ENCODE peak calls at places on chromosomes 12 and 14, in ten cellular contexts. P, A, X, Z, R, Q, E, B, F and N are unnamed samples.

GRCh38 chr12:50507930-50508329 is 3.1 kb downstream of the DIP2B start:
- DNase-seq in E (no peak), F (no peak), Z (peak), R (no peak), P (no peak), Q (no peak), B (no peak), A (no peak), X (no peak), N (no peak)

GRCh38 chr14:75543258-75543657 is 21.0 kb downstream of the BATF start:
- DNase-seq in X (no peak), Q (no peak), R (no peak), B (peak), Z (peak), E (no peak), A (no peak), F (no peak), P (no peak), N (no peak)

GRCh38 chr14:43539210-43539609 is 967.9 kb downstream of the FSCB start:
- DNase-seq in B (no peak), Q (no peak), R (peak), X (peak), Z (no peak), F (no peak), P (no peak), A (peak), E (peak), N (no peak)

GRCh38 chr12:40232602-40233001 is 7.8 kb downstream of the LRRK2 start:
- DNase-seq in E (no peak), Q (no peak), X (no peak), R (no peak), F (no peak), A (no peak), Z (no peak), B (no peak), P (no peak), N (no peak)

GRCh38 chr14:99809864-99810854 is 16.9 kb downstream of the EML1 start:
- DNase-seq in B (no peak), X (no peak), Z (no peak), E (no peak), Q (no peak), F (no peak), P (peak), A (no peak), R (no peak), N (no peak)

GRCh38 chr14:87756661-87757060 is 236.3 kb downstream of the GALC start:
- DNase-seq in Q (no peak), B (no peak), A (no peak), R (no peak), F (no peak), E (no peak), X (no peak), Z (no peak), P (no peak), N (no peak)

GRCh38 chr12:34398366-34398705 is 376.0 kb downstream of the ALG10 start:
- DNase-seq in Q (peak), B (no peak), R (no peak), E (no peak), F (no peak), P (peak), A (peak), Z (no peak), X (no peak), N (no peak)

GRCh38 chr14:78967111-78967809 is 797.1 kb downstream of the NRXN3 start:
- DNase-seq in X (peak), B (no peak), P (no peak), Q (no peak), A (no peak), Z (no peak), R (peak), E (no peak), F (no peak), N (no peak)

GRCh38 chr12:57726151-57726883 is 12.2 kb downstream of the AGAP2 start:
- DNase-seq in E (no peak), F (no peak), X (peak), P (peak), R (peak), Z (no peak), B (no peak), Q (peak), A (peak), N (peak)
- H3K4me3 ChIP-seq in E (no peak), F (peak), X (peak), P (peak), R (peak), Z (no peak), B (no peak), Q (peak), A (peak), N (peak)

DNA sequence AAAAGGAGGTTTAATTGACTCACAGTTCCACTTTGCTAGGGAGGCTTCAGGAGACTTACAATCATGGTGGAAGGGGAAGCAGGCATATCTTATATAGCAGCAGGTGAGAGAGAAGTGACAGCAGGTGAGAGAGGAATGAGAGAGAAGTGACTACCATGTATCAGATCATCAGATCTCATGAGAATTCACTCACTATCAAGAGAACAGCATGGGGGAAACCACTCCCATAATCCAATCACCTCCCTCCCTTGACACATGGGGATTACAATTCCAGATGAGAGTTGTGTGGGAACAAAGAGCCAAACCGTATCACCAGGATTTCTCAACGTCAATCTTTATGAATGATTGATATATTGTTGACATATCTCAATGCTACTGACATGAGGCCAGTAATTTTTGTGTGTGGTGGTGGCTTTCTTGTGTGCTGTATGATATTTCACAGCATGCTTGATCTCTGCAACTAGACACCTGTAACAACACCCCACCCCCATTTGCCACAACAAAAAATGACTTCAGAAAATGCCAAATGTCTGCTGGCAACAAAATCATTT is 1470.9 kb upstream of the SEL1L start:
- DNase-seq in R (no peak), A (no peak), X (no peak), E (no peak), P (no peak), Q (no peak), B (no peak), F (no peak), Z (no peak), N (no peak)
- H3K4me3 ChIP-seq in R (no peak), A (no peak), X (no peak), E (no peak), P (no peak), Q (no peak), B (no peak), F (no peak), Z (no peak), N (no peak)

GRCh38 chr12:124525455-124525854 is 42.0 kb downstream of the NCOR2 start:
- DNase-seq in A (no peak), Z (no peak), X (no peak), B (no peak), R (no peak), E (no peak), Q (no peak), P (peak), F (no peak), N (peak)

GRCh38 chr12:124523071-124523470 is 44.3 kb downstream of the NCOR2 start:
- DNase-seq in Q (no peak), F (no peak), A (no peak), R (no peak), P (peak), Z (no peak), B (no peak), X (no peak), E (no peak), N (peak)

GRCh38 chr12:124527861-124528561 is 39.4 kb downstream of the NCOR2 start:
- DNase-seq in R (no peak), Z (no peak), X (peak), A (no peak), E (no peak), F (no peak), P (peak), B (no peak), Q (no peak), N (peak)

GRCh38 chr12:124524231-124524925 is 43.0 kb downstream of the NCOR2 start:
- DNase-seq in Q (no peak), Z (no peak), R (peak), P (no peak), X (peak), A (no peak), E (no peak), F (no peak), B (no peak), N (peak)

GRCh38 chr12:124525927-124526692 is 41.3 kb downstream of the NCOR2 start:
- DNase-seq in E (no peak), A (no peak), X (no peak), Q (no peak), P (no peak), Z (no peak), B (no peak), F (no peak), R (no peak), N (no peak)
- H3K4me3 ChIP-seq in E (no peak), A (no peak), X (no peak), Q (no peak), P (no peak), Z (no peak), B (no peak), F (no peak), R (no peak), N (no peak)

GRCh38 chr12:104460973-104461693 is 4.4 kb downstream of the CHST11 start:
- DNase-seq in R (no peak), E (no peak), B (no peak), P (no peak), A (no peak), F (no peak), Z (no peak), Q (no peak), X (no peak), N (no peak)

GRCh38 chr12:104458645-104459555 is 2.2 kb downstream of the CHST11 start:
- DNase-seq in Z (no peak), F (no peak), Q (peak), A (peak), X (peak), E (peak), R (no peak), B (no peak), P (peak), N (no peak)

GRCh38 chr12:104457746-104458644 is 1.2 kb downstream of the CHST11 start:
- DNase-seq in A (peak), F (no peak), P (peak), B (peak), Q (peak), E (peak), R (no peak), Z (peak), X (no peak), N (no peak)

GRCh38 chr12:104460041-104460757 is 3.5 kb downstream of the CHST11 start:
- DNase-seq in R (no peak), F (no peak), A (no peak), Z (no peak), P (no peak), Q (no peak), B (no peak), E (no peak), X (no peak), N (no peak)

GRCh38 chr12:104459556-104459909 is 2.8 kb downstream of the CHST11 start:
- DNase-seq in Q (no peak), F (no peak), P (no peak), Z (no peak), R (no peak), X (peak), B (no peak), A (no peak), E (no peak), N (no peak)
- H3K4me3 ChIP-seq in Q (no peak), F (peak), P (peak), Z (peak), R (no peak), X (peak), B (peak), A (no peak), E (peak), N (no peak)

GRCh38 chr12:92297932-92298681 is 152.5 kb upstream of the BTG1 start:
- DNase-seq in Q (no peak), A (no peak), X (peak), Z (peak), B (peak), R (peak), E (no peak), F (no peak), P (no peak), N (peak)
- H3K4me3 ChIP-seq in Q (no peak), A (no peak), X (no peak), Z (no peak), B (no peak), R (no peak), E (no peak), F (no peak), P (no peak), N (no peak)

GRCh38 chr12:53214687-53215455 is 7.8 kb upstream of the ITGB7 start:
- DNase-seq in Q (no peak), X (no peak), A (no peak), B (no peak), F (no peak), P (peak), R (no peak), Z (no peak), E (no peak), N (no peak)
- H3K4me3 ChIP-seq in Q (no peak), X (no peak), A (no peak), B (no peak), F (no peak), P (peak), R (no peak), Z (no peak), E (no peak), N (no peak)

DNA sequence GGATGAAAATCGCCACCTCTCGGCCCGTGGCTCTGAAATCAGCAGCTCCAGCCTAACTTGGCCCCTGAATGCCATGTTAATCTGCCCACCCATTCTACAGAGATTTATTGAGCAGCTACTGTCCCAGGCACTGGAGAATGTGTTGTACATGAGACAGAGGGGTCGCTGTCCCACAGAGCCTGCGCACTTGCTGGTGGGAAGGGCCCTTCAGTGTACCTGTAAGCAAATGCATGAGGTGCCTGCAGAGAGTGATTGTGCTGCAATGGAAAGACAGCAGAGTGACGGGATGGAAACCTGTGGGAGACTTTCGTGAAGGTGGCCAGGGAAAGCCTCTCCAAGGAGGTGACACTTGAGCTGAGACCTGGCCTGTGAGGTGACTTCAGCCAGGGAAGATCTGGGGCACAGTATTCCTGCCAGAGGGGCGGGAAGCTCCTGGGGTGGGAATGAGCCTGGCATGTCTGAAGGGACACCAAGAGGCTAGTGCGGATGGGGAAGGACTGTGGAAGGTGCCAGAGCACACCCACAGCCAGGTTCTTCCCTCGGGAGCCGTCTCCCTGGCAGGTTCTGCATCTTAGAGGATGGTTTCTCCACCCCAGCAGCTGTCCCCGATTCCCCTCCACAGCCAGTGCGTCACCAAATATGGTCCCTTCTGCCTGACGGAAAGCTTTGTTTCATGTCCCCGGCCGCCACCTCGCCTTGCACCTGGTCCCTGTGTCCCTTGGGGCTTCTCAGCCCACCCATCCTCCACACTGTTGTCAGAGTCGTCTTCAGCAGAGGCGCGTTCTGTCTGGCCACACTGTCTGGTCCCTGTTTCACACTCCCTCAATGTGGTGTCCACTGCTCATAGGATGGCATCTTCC is 8.7 kb downstream of the SMIM41 start:
- DNase-seq in F (no peak), E (no peak), A (no peak), Q (no peak), P (peak), R (no peak), B (no peak), Z (no peak), X (no peak), N (no peak)
- H3K4me3 ChIP-seq in F (no peak), E (no peak), A (no peak), Q (no peak), P (peak), R (no peak), B (no peak), Z (no peak), X (no peak), N (no peak)

DNA sequence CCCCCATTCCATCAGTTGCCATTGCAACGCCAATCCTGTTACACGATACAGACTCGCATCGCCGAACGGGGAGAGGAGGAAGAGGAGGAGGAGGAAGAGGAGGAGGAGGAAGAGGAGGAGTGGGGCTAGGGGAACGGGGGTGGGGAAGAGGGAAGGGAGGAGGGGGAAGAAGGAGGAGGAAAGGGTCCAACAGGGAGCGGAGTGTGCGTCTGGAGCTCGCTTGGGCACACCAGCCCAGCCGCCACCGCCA is 241 bp downstream of the MDGA2 start:
- DNase-seq in E (no peak), Z (no peak), B (no peak), X (no peak), R (no peak), Q (no peak), F (no peak), P (no peak), A (no peak), N (no peak)
- H3K4me3 ChIP-seq in E (no peak), Z (no peak), B (no peak), X (peak), R (no peak), Q (no peak), F (peak), P (peak), A (peak), N (no peak)

GRCh38 chr14:63435204-63435603 is 108.0 kb downstream of the PPP2R5E start:
- DNase-seq in E (no peak), P (no peak), Q (no peak), B (no peak), A (no peak), R (no peak), F (no peak), Z (no peak), X (no peak), N (no peak)

GRCh38 chr14:63443361-63443760 is 99.8 kb downstream of the PPP2R5E start:
- DNase-seq in B (no peak), Q (no peak), F (no peak), X (no peak), Z (no peak), E (no peak), R (no peak), P (no peak), A (no peak), N (no peak)

GRCh38 chr14:63436286-63437098 is 106.7 kb downstream of the PPP2R5E start:
- DNase-seq in A (no peak), P (no peak), B (no peak), Z (no peak), F (no peak), E (no peak), R (no peak), X (no peak), Q (no peak), N (no peak)

GRCh38 chr14:63435838-63436237 is 107.3 kb downstream of the PPP2R5E start:
- DNase-seq in Z (no peak), B (no peak), X (peak), R (peak), A (peak), F (peak), Q (peak), E (no peak), P (peak), N (peak)

DNA sequence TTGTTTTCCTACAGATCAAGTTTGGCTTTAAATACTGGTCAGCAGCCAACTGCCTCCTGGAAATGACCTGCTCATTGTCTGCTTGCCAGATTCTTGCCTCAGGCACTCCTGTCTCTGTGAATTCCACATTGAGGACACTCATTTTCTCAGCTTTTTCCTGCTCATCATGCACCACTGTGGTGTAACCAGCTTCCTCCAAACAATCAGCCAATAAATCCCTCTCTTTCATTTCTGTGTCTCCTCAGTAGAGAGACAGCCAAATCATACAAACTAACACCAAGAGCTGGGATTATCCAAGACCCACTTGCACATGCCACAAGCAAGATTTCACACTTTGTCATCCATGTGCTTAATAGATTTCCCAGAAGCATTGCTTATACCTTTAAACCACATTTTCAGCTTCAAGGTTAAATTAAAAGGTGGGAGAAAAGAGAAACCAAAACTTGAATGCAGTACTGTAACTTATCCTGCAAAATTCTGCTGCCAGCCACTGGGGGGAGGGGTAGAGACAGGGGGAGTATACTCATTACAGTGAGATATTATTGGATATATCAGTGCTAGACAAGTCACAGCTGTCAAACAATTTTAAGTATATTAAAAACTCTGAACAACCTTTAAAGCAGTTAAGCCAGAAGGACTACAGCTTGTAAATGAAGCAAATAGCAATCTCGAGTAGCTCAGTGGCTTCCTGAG is 105.0 kb downstream of the PPP2R5E start:
- DNase-seq in E (peak), Q (peak), P (peak), F (peak), B (peak), Z (peak), X (peak), A (peak), R (peak), N (peak)
- H3K4me3 ChIP-seq in E (no peak), Q (no peak), P (peak), F (no peak), B (no peak), Z (no peak), X (peak), A (no peak), R (peak), N (peak)